ENCODE peak calls at places on chromosomes 1 and 21, in five cellular contexts. N, J, R, O and Z are unnamed samples.

GRCh38 chr21:45523411-45524101 is 18.7 kb downstream of the SLC19A1 start:
- DNase-seq in N (peak), J (no peak), R (no peak), O (no peak), Z (no peak)

GRCh38 chr1:174637487-174637886 is 189.7 kb downstream of the GPR52 start:
- DNase-seq in N (no peak), J (no peak), R (no peak), O (no peak), Z (no peak)

GRCh38 chr1:79657916-79658662 is 651.6 kb upstream of the ADGRL4 start:
- DNase-seq in N (no peak), J (no peak), R (no peak), O (no peak), Z (no peak)

GRCh38 chr1:150567341-150567716 is 12.1 kb downstream of the MCL1 start:
- DNase-seq in N (peak), J (no peak), R (peak), O (no peak), Z (peak)

GRCh38 chr1:63691672-63692425 is 82.0 kb upstream of the ROR1 start:
- DNase-seq in N (no peak), J (peak), R (peak), O (peak), Z (no peak)

GRCh38 chr1:11058595-11059165 is 1.1 kb downstream of the SRM start:
- DNase-seq in N (no peak), J (peak), R (no peak), O (no peak), Z (no peak)

GRCh38 chr1:25854554-25854953 is 4.7 kb downstream of the AUNIP start:
- DNase-seq in N (no peak), J (no peak), R (no peak), O (no peak), Z (no peak)

GRCh38 chr1:213123532-213123931 is 72.5 kb downstream of the RPS6KC1 start:
- DNase-seq in N (no peak), J (no peak), R (peak), O (no peak), Z (no peak)

GRCh38 chr1:22557341-22557950 is 5.8 kb upstream of the EPHA8 start:
- DNase-seq in N (no peak), J (no peak), R (peak), O (no peak), Z (no peak)

GRCh38 chr21:46182548-46183336 is 1.5 kb downstream of the SPATC1L start:
- DNase-seq in N (peak), J (peak), R (no peak), O (no peak), Z (peak)

GRCh38 chr1:59705849-59706599 is 108.7 kb upstream of the HOOK1 start:
- DNase-seq in N (no peak), J (no peak), R (peak), O (no peak), Z (no peak)

GRCh38 chr1:111139234-111139955 is 498 bp downstream of the DRAM2 start:
- DNase-seq in N (no peak), J (peak), R (peak), O (peak), Z (no peak)

GRCh38 chr1:27862004-27862403 is 10.3 kb upstream of the THEMIS2 start:
- DNase-seq in N (no peak), J (no peak), R (no peak), O (no peak), Z (no peak)

GRCh38 chr1:203797948-203798347 is 2.5 kb downstream of the ZBED6 start:
- DNase-seq in N (no peak), J (no peak), R (no peak), O (no peak), Z (no peak)

GRCh38 chr1:113307771-113308451 is 82.4 kb upstream of the MAGI3 start:
- DNase-seq in N (no peak), J (no peak), R (peak), O (no peak), Z (no peak)

GRCh38 chr1:58783090-58783992 is 506 bp downstream of the JUN start:
- DNase-seq in N (peak), J (peak), R (no peak), O (no peak), Z (peak)

GRCh38 chr21:41726970-41727783 is 39.7 kb downstream of the RIPK4 start:
- DNase-seq in N (peak), J (no peak), R (peak), O (no peak), Z (peak)

GRCh38 chr1:11374079-11374747 is 101.2 kb downstream of the UBIAD1 start:
- DNase-seq in N (no peak), J (no peak), R (no peak), O (no peak), Z (no peak)

GRCh38 chr1:22089787-22090186 is 37.3 kb downstream of the CDC42 start:
- DNase-seq in N (no peak), J (no peak), R (no peak), O (no peak), Z (no peak)

GRCh38 chr1:153881764-153882163 is 41.0 kb downstream of the GATAD2B start:
- DNase-seq in N (peak), J (peak), R (no peak), O (peak), Z (no peak)